ENCODE peak calls at places on chromosomes 13 and 19, in four cellular contexts. R is GM12891, A is GM12878, W is K562. D is an unnamed sample.

GRCh38 chr13:59318320-59318930 is 845.3 kb downstream of the DIAPH3 start:
- DNase-seq in R (peak), A (peak), W (peak), D (peak)

GRCh38 chr13:25687622-25688225 is 315.9 kb downstream of the ATP8A2 start:
- DNase-seq in R (no peak), A (no peak), W (no peak), D (no peak)

GRCh38 chr19:17370026-17370587 is 7.0 kb downstream of the PLVAP start:
- DNase-seq in R (no peak), A (peak), W (no peak), D (peak)

GRCh38 chr19:18131841-18132596 is 20.9 kb upstream of the PIK3R2 start:
- DNase-seq in R (no peak), A (no peak), W (peak), D (no peak)

GRCh38 chr19:46115396-46116109 is 8.9 kb downstream of the IGFL3 start:
- DNase-seq in R (peak), A (peak), W (no peak), D (no peak)

GRCh38 chr13:51070005-51070649 is 40.9 kb downstream of the C13orf42 start:
- DNase-seq in R (peak), A (peak), W (peak), D (peak)

GRCh38 chr19:4338441-4339350 is at the start of gene STAP2:
- DNase-seq in R (no peak), A (no peak), W (peak), D (no peak)

GRCh38 chr19:6767357-6768235 is at the start of gene SH2D3A:
- DNase-seq in R (peak), A (peak), W (peak), D (peak)

GRCh38 chr19:12796146-12797071 is 5.1 kb downstream of the JUNB start:
- DNase-seq in R (no peak), A (no peak), W (peak), D (peak)

GRCh38 chr13:43269037-43269476 is 245.7 kb downstream of the DNAJC15 start:
- DNase-seq in R (no peak), A (no peak), W (no peak), D (no peak)

GRCh38 chr13:99312493-99312883 is 5.3 kb upstream of the GPR183 start:
- DNase-seq in R (no peak), A (no peak), W (no peak), D (peak)

GRCh38 chr13:72469932-72470331 is 257.5 kb downstream of the MZT1 start:
- DNase-seq in R (no peak), A (no peak), W (no peak), D (no peak)

GRCh38 chr13:75312884-75313520 is 169.0 kb downstream of the TBC1D4 start:
- DNase-seq in R (no peak), A (no peak), W (no peak), D (no peak)

GRCh38 chr13:47897411-47898050 is 103.5 kb downstream of the SUCLA2 start:
- DNase-seq in R (no peak), A (no peak), W (no peak), D (no peak)

GRCh38 chr19:2523630-2524311 is 47.8 kb downstream of the GADD45B start:
- DNase-seq in R (no peak), A (no peak), W (no peak), D (no peak)

GRCh38 chr13:24008679-24009078 is 111.4 kb upstream of the C1QTNF9B start:
- DNase-seq in R (no peak), A (no peak), W (no peak), D (no peak)

GRCh38 chr19:6216996-6217751 is 62.6 kb downstream of the MLLT1 start:
- DNase-seq in R (no peak), A (no peak), W (peak), D (no peak)

GRCh38 chr19:43563816-43564215 is 11.5 kb downstream of the XRCC1 start:
- DNase-seq in R (no peak), A (no peak), W (no peak), D (no peak)

GRCh38 chr13:26596458-26596857 is 39.0 kb downstream of the WASF3 start:
- DNase-seq in R (no peak), A (no peak), W (no peak), D (no peak)

GRCh38 chr19:56261145-56261544 is 11.4 kb upstream of the EDDM13 start:
- DNase-seq in R (no peak), A (no peak), W (no peak), D (no peak)

GRCh38 chr13:19117913-19118739 is 63.5 kb downstream of the TUBA3C start:
- DNase-seq in R (no peak), A (no peak), W (peak), D (no peak)

GRCh38 chr13:75195479-75196111 is 286.4 kb downstream of the TBC1D4 start:
- DNase-seq in R (no peak), A (no peak), W (no peak), D (no peak)

GRCh38 chr19:44737238-44738160 is 11.0 kb upstream of the BCL3 start:
- DNase-seq in R (no peak), A (no peak), W (no peak), D (no peak)

GRCh38 chr13:101157261-101157660 is 259.0 kb downstream of the NALCN start:
- DNase-seq in R (no peak), A (no peak), W (no peak), D (no peak)

GRCh38 chr13:52786747-52787146 is 47.1 kb upstream of the CNMD start:
- DNase-seq in R (no peak), A (no peak), W (no peak), D (no peak)

GRCh38 chr19:55156202-55157063 is 1.1 kb downstream of the TNNI3 start:
- DNase-seq in R (peak), A (no peak), W (peak), D (no peak)

GRCh38 chr19:50314724-50315700 is 14.2 kb downstream of the KCNC3 start:
- DNase-seq in R (no peak), A (no peak), W (no peak), D (no peak)

GRCh38 chr19:56091066-56091490 is 30.0 kb downstream of the ZNF787 start:
- DNase-seq in R (no peak), A (no peak), W (no peak), D (no peak)

GRCh38 chr19:17580470-17581000 is 25.1 kb downstream of the COLGALT1 start:
- DNase-seq in R (no peak), A (no peak), W (no peak), D (no peak)

GRCh38 chr13:24097064-24097463 is 63.5 kb upstream of the SPATA13 start:
- DNase-seq in R (no peak), A (peak), W (no peak), D (no peak)

GRCh38 chr19:43700368-43701015 is 15.4 kb upstream of the IRGC start:
- DNase-seq in R (no peak), A (no peak), W (no peak), D (no peak)

GRCh38 chr13:23701646-23702045 is 131.4 kb downstream of the TNFRSF19 start:
- DNase-seq in R (no peak), A (no peak), W (no peak), D (no peak)

GRCh38 chr19:50678323-50678722 is 29.1 kb downstream of the C19orf81 start:
- DNase-seq in R (no peak), A (no peak), W (no peak), D (no peak)

DNA sequence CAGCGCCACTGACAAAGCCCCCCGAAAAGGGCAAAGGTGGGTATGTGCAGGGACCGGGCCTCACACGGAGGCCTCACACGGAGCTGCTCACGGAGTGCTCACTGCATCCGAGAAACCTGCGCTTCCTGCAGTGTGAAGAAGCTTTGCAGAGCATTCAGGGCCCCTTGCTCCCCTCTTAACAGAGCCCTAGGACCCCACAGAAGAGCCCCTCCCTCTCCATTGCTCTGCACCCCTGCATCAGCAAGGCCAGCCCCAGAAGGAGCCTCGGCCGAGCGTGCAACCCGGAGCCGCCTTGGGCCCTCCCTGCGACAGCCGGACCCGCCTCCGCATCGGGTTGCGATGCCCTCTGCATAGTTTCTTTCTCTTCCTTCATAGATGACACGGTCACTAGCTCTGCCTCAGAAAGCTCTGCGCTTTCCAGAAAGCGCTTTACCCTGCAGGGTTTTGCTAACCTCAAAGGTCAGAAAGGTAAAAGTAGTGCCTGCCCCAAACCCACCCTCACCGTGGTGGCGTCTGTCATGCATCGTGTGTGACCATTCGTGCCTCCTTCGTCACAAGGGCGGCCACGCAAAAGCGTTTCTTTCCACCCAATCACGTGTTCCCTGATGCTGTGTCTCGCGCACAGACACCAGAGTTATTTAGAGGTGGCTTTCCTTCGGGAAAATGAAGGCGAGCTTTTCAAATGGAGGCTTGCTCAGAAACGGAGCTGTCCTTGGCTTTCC is 15.7 kb upstream of the F7 start:
- DNase-seq in R (no peak), A (no peak), W (no peak), D (no peak)
- TF ChIP-seq SPI1 in R (no peak), A (no peak), W (no peak), D (no peak)

GRCh38 chr13:65582160-65582559 is 1648.0 kb downstream of the PCDH9 start:
- DNase-seq in R (no peak), A (no peak), W (no peak), D (no peak)
- TF ChIP-seq SPI1 in R (no peak), A (no peak), W (no peak), D (no peak)

GRCh38 chr13:49367640-49368431 is 76.0 kb downstream of the CAB39L start:
- DNase-seq in R (no peak), A (no peak), W (no peak), D (no peak)
- TF ChIP-seq SPI1 in R (no peak), A (no peak), W (no peak), D (no peak)

GRCh38 chr19:36604656-36605100 is 435 bp upstream of the ZNF382 start:
- DNase-seq in R (peak), A (peak), W (no peak), D (peak)
- TF ChIP-seq SPI1 in R (no peak), A (no peak), W (no peak), D (no peak)